ENCODE peak calls at places on chromosomes 12 and 14, in nine cellular contexts. One of them, this sample, is unnamed.

GRCh38 chr14:83994020-83994419 is 1535.9 kb upstream of the FLRT2 start:
- DNase-seq in right lobe of liver: no peak
- DNase-seq in fibroblast of pulmonary artery: peak; percentile 30
- DNase-seq in left ventricle myocardium inferior: no peak
- DNase-seq in RWPE1: no peak
- DNase-seq in adrenal gland: no peak
- DNase-seq in fibroblast of mammary gland: peak; percentile 79
- DNase-seq in IMR-90: peak; percentile 95
- DNase-seq in gastrocnemius medialis: no peak
- DNase-seq in this sample: peak; percentile 56

GRCh38 chr14:88129306-88130056 is 124.5 kb downstream of the GPR65 start:
- DNase-seq in right lobe of liver: no peak
- DNase-seq in fibroblast of pulmonary artery: peak; percentile 93
- DNase-seq in left ventricle myocardium inferior: no peak
- DNase-seq in RWPE1: no peak
- DNase-seq in adrenal gland: peak; percentile 56
- DNase-seq in fibroblast of mammary gland: peak; percentile 97
- DNase-seq in IMR-90: peak; percentile 23
- DNase-seq in gastrocnemius medialis: peak; percentile 7
- DNase-seq in this sample: peak; percentile 43

GRCh38 chr12:14663002-14663401 is 33.4 kb downstream of the GUCY2C start:
- DNase-seq in right lobe of liver: no peak
- DNase-seq in fibroblast of pulmonary artery: no peak
- DNase-seq in left ventricle myocardium inferior: no peak
- DNase-seq in RWPE1: no peak
- DNase-seq in adrenal gland: no peak
- DNase-seq in fibroblast of mammary gland: no peak
- DNase-seq in IMR-90: no peak
- DNase-seq in gastrocnemius medialis: no peak
- DNase-seq in this sample: no peak

GRCh38 chr12:122722347-122722746 is 5.7 kb upstream of the HCAR3 start:
- DNase-seq in right lobe of liver: no peak
- DNase-seq in fibroblast of pulmonary artery: no peak
- DNase-seq in left ventricle myocardium inferior: no peak
- DNase-seq in RWPE1: no peak
- DNase-seq in adrenal gland: no peak
- DNase-seq in fibroblast of mammary gland: no peak
- DNase-seq in IMR-90: no peak
- DNase-seq in gastrocnemius medialis: no peak
- DNase-seq in this sample: no peak

GRCh38 chr12:113909776-113910420 is 56.2 kb downstream of the RBM19 start:
- DNase-seq in right lobe of liver: no peak
- DNase-seq in fibroblast of pulmonary artery: no peak
- DNase-seq in left ventricle myocardium inferior: no peak
- DNase-seq in RWPE1: no peak
- DNase-seq in adrenal gland: no peak
- DNase-seq in fibroblast of mammary gland: no peak
- DNase-seq in IMR-90: no peak
- DNase-seq in gastrocnemius medialis: no peak
- DNase-seq in this sample: no peak

GRCh38 chr14:99143793-99144192 is 128.2 kb downstream of the BCL11B start:
- DNase-seq in right lobe of liver: no peak
- DNase-seq in fibroblast of pulmonary artery: no peak
- DNase-seq in left ventricle myocardium inferior: no peak
- DNase-seq in RWPE1: no peak
- DNase-seq in adrenal gland: no peak
- DNase-seq in fibroblast of mammary gland: no peak
- DNase-seq in IMR-90: no peak
- DNase-seq in gastrocnemius medialis: no peak
- DNase-seq in this sample: no peak

GRCh38 chr14:96722751-96723150 is 74.4 kb upstream of the VRK1 start:
- DNase-seq in right lobe of liver: no peak
- DNase-seq in fibroblast of pulmonary artery: no peak
- DNase-seq in left ventricle myocardium inferior: no peak
- DNase-seq in RWPE1: no peak
- DNase-seq in adrenal gland: no peak
- DNase-seq in fibroblast of mammary gland: no peak
- DNase-seq in IMR-90: no peak
- DNase-seq in gastrocnemius medialis: no peak
- DNase-seq in this sample: no peak

GRCh38 chr12:114499338-114499737 is 93.4 kb upstream of the TBX5 start:
- DNase-seq in right lobe of liver: no peak
- DNase-seq in fibroblast of pulmonary artery: no peak
- DNase-seq in left ventricle myocardium inferior: no peak
- DNase-seq in RWPE1: no peak
- DNase-seq in adrenal gland: no peak
- DNase-seq in fibroblast of mammary gland: peak; percentile 66
- DNase-seq in IMR-90: peak; percentile 74
- DNase-seq in gastrocnemius medialis: no peak
- DNase-seq in this sample: no peak

GRCh38 chr12:1875608-1876007 is 42.8 kb downstream of the CACNA2D4 start:
- DNase-seq in right lobe of liver: no peak
- DNase-seq in fibroblast of pulmonary artery: no peak
- DNase-seq in left ventricle myocardium inferior: no peak
- DNase-seq in RWPE1: no peak
- DNase-seq in adrenal gland: no peak
- DNase-seq in fibroblast of mammary gland: no peak
- DNase-seq in IMR-90: no peak
- DNase-seq in gastrocnemius medialis: no peak
- DNase-seq in this sample: no peak

GRCh38 chr12:121365416-121366062 is 13.3 kb upstream of the ANAPC5 start:
- DNase-seq in right lobe of liver: no peak
- DNase-seq in fibroblast of pulmonary artery: no peak
- DNase-seq in left ventricle myocardium inferior: no peak
- DNase-seq in RWPE1: no peak
- DNase-seq in adrenal gland: no peak
- DNase-seq in fibroblast of mammary gland: no peak
- DNase-seq in IMR-90: peak; percentile 13
- DNase-seq in gastrocnemius medialis: no peak
- DNase-seq in this sample: no peak

GRCh38 chr14:90534091-90534837 is 137.4 kb downstream of the CALM1 start:
- DNase-seq in right lobe of liver: no peak
- DNase-seq in fibroblast of pulmonary artery: peak; percentile 50
- DNase-seq in left ventricle myocardium inferior: no peak
- DNase-seq in RWPE1: no peak
- DNase-seq in adrenal gland: no peak
- DNase-seq in fibroblast of mammary gland: no peak
- DNase-seq in IMR-90: peak; percentile 22
- DNase-seq in gastrocnemius medialis: no peak
- DNase-seq in this sample: no peak

GRCh38 chr14:102571043-102571442 is 21.4 kb upstream of the RCOR1 start:
- DNase-seq in right lobe of liver: no peak
- DNase-seq in fibroblast of pulmonary artery: no peak
- DNase-seq in left ventricle myocardium inferior: no peak
- DNase-seq in RWPE1: no peak
- DNase-seq in adrenal gland: no peak
- DNase-seq in fibroblast of mammary gland: no peak
- DNase-seq in IMR-90: no peak
- DNase-seq in gastrocnemius medialis: no peak
- DNase-seq in this sample: no peak

GRCh38 chr12:22657538-22657937 is 32.6 kb downstream of the ETNK1 start:
- DNase-seq in right lobe of liver: no peak
- DNase-seq in fibroblast of pulmonary artery: peak; percentile 14
- DNase-seq in left ventricle myocardium inferior: no peak
- DNase-seq in RWPE1: no peak
- DNase-seq in adrenal gland: no peak
- DNase-seq in fibroblast of mammary gland: peak; percentile 73
- DNase-seq in IMR-90: peak; percentile 42
- DNase-seq in gastrocnemius medialis: no peak
- DNase-seq in this sample: no peak

GRCh38 chr12:75848533-75848932 is 183.0 kb downstream of the PHLDA1 start:
- DNase-seq in right lobe of liver: no peak
- DNase-seq in fibroblast of pulmonary artery: no peak
- DNase-seq in left ventricle myocardium inferior: no peak
- DNase-seq in RWPE1: no peak
- DNase-seq in adrenal gland: no peak
- DNase-seq in fibroblast of mammary gland: no peak
- DNase-seq in IMR-90: peak; percentile 28
- DNase-seq in gastrocnemius medialis: no peak
- DNase-seq in this sample: no peak

GRCh38 chr14:73239463-73240241 is 2.3 kb downstream of the PAPLN start:
- DNase-seq in right lobe of liver: peak; percentile 57
- DNase-seq in fibroblast of pulmonary artery: peak; percentile 62
- DNase-seq in left ventricle myocardium inferior: peak; percentile 51
- DNase-seq in RWPE1: no peak
- DNase-seq in adrenal gland: peak; percentile 67
- DNase-seq in fibroblast of mammary gland: peak; percentile 68
- DNase-seq in IMR-90: peak; percentile 49
- DNase-seq in gastrocnemius medialis: no peak
- DNase-seq in this sample: no peak

GRCh38 chr12:42469355-42470006 is 120.1 kb downstream of the PRICKLE1 start:
- DNase-seq in right lobe of liver: no peak
- DNase-seq in fibroblast of pulmonary artery: no peak
- DNase-seq in left ventricle myocardium inferior: no peak
- DNase-seq in RWPE1: no peak
- DNase-seq in adrenal gland: no peak
- DNase-seq in fibroblast of mammary gland: no peak
- DNase-seq in IMR-90: no peak
- DNase-seq in gastrocnemius medialis: no peak
- DNase-seq in this sample: no peak

GRCh38 chr12:84272324-84272723 is 640.3 kb downstream of the SLC6A15 start:
- DNase-seq in right lobe of liver: no peak
- DNase-seq in fibroblast of pulmonary artery: peak; percentile 25
- DNase-seq in left ventricle myocardium inferior: no peak
- DNase-seq in RWPE1: no peak
- DNase-seq in adrenal gland: no peak
- DNase-seq in fibroblast of mammary gland: no peak
- DNase-seq in IMR-90: no peak
- DNase-seq in gastrocnemius medialis: no peak
- DNase-seq in this sample: no peak

GRCh38 chr12:106986625-106987389 is at the start of gene MTERF2:
- DNase-seq in right lobe of liver: peak; percentile 96
- DNase-seq in fibroblast of pulmonary artery: peak; percentile 95
- DNase-seq in left ventricle myocardium inferior: peak; percentile 95
- DNase-seq in RWPE1: peak; percentile 98
- DNase-seq in adrenal gland: peak; percentile 95
- DNase-seq in fibroblast of mammary gland: peak; percentile 90
- DNase-seq in IMR-90: peak; percentile 90
- DNase-seq in gastrocnemius medialis: peak; percentile 95
- DNase-seq in this sample: peak; percentile 84
- TF ChIP-seq CTCF in right lobe of liver: no peak
- TF ChIP-seq CTCF in fibroblast of pulmonary artery: no peak
- TF ChIP-seq CTCF in left ventricle myocardium inferior: peak; percentile 12
- TF ChIP-seq CTCF in RWPE1: no peak
- TF ChIP-seq CTCF in adrenal gland: no peak
- TF ChIP-seq CTCF in fibroblast of mammary gland: no peak
- TF ChIP-seq CTCF in IMR-90: no peak
- TF ChIP-seq CTCF in gastrocnemius medialis: no peak
- TF ChIP-seq CTCF in this sample: no peak

DNA sequence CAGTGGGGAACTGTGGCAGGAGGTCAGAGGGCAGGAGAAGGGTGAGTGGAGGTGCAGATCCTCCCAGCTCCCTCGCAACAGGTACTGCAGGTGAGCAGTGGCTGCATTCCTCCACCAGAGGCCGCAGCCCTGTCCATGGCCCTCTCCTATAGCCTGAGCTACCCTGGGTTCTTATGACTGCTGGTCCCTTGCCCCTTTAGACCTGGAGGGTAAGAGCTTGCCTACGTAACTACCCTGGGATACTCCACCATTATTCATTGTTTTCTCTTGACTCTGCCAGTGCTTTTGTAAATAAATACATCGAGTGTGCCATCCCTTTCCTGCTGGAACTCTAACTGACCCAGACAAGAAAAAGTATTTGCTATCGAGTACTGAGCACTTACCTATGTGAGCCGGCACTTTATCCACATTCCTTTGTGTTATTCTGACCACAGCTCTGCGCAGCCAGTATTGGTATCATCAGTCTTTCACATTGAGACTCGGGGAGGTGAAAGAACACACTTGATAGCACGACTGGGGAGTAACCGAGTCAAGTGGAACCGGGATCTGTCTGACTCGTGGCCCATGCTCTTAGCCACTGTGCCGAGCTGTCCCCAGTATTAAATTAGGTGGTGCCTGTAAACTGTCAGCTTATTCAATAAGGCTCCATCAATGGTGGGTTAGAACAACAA is 38.5 kb downstream of the LTBP2 start:
- DNase-seq in right lobe of liver: no peak
- DNase-seq in fibroblast of pulmonary artery: no peak
- DNase-seq in left ventricle myocardium inferior: no peak
- DNase-seq in RWPE1: peak; percentile 50
- DNase-seq in adrenal gland: no peak
- DNase-seq in fibroblast of mammary gland: no peak
- DNase-seq in IMR-90: no peak
- DNase-seq in gastrocnemius medialis: no peak
- DNase-seq in this sample: peak; percentile 34
- TF ChIP-seq CTCF in right lobe of liver: no peak
- TF ChIP-seq CTCF in fibroblast of pulmonary artery: no peak
- TF ChIP-seq CTCF in left ventricle myocardium inferior: no peak
- TF ChIP-seq CTCF in RWPE1: no peak
- TF ChIP-seq CTCF in adrenal gland: no peak
- TF ChIP-seq CTCF in fibroblast of mammary gland: no peak
- TF ChIP-seq CTCF in IMR-90: no peak
- TF ChIP-seq CTCF in gastrocnemius medialis: no peak
- TF ChIP-seq CTCF in this sample: peak; percentile 47

DNA sequence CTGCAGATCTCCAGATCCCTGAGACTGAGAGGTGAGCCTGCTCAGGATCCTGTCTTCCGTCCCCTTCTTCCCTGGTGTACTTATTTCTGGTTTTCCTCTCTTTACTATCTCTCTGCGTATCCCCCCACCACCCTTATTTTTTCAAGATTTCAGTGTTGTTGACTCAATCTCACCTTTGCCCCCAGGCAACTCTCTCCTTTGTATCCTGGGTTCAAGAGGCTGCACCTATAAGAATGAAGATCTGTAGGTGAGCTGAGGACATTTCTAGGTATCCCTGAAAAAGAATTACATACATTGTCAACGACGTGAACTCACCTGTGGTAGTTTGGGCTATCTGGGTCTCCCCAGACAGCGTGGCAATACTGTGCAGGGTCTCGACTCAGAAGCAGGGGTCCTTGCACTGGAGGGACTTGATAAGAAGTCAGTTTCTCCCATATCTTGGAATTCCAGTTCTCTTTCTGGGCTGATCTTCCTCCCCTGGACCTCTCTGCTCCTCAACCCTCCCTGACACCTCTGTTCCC is 659 bp downstream of the CIROP start:
- DNase-seq in right lobe of liver: no peak
- DNase-seq in fibroblast of pulmonary artery: no peak
- DNase-seq in left ventricle myocardium inferior: no peak
- DNase-seq in RWPE1: no peak
- DNase-seq in adrenal gland: no peak
- DNase-seq in fibroblast of mammary gland: no peak
- DNase-seq in IMR-90: no peak
- DNase-seq in gastrocnemius medialis: no peak
- DNase-seq in this sample: no peak
- TF ChIP-seq CTCF in right lobe of liver: no peak
- TF ChIP-seq CTCF in fibroblast of pulmonary artery: no peak
- TF ChIP-seq CTCF in left ventricle myocardium inferior: no peak
- TF ChIP-seq CTCF in RWPE1: no peak
- TF ChIP-seq CTCF in adrenal gland: no peak
- TF ChIP-seq CTCF in fibroblast of mammary gland: no peak
- TF ChIP-seq CTCF in IMR-90: no peak
- TF ChIP-seq CTCF in gastrocnemius medialis: no peak
- TF ChIP-seq CTCF in this sample: no peak

DNA sequence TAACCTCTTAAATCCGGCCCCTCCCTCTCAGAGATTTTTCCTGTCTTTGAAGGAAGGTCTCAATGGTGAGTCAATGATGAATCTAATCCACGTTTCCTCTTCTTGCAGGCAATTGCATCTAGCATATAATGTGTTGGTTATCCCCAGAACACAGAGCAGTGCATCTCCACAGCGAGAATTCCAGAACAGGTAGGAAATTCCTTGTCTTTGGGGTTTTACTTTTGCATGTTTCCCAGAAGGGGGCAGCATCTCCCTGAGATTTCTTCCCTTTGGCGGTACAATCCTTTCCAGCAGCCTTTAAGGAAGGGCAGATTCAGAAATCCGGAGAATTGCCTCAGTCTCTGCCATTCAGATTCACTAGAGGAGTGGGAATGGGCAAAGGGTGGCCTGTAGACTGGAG is 128.0 kb downstream of the KCNA5 start:
- DNase-seq in right lobe of liver: no peak
- DNase-seq in fibroblast of pulmonary artery: peak; percentile 42
- DNase-seq in left ventricle myocardium inferior: no peak
- DNase-seq in RWPE1: no peak
- DNase-seq in adrenal gland: peak; percentile 5
- DNase-seq in fibroblast of mammary gland: peak; percentile 28
- DNase-seq in IMR-90: peak; percentile 77
- DNase-seq in gastrocnemius medialis: no peak
- DNase-seq in this sample: peak; percentile 66
- TF ChIP-seq CTCF in right lobe of liver: peak; percentile 43
- TF ChIP-seq CTCF in fibroblast of pulmonary artery: peak; percentile 62
- TF ChIP-seq CTCF in left ventricle myocardium inferior: peak; percentile 67
- TF ChIP-seq CTCF in RWPE1: no peak
- TF ChIP-seq CTCF in adrenal gland: peak; percentile 41
- TF ChIP-seq CTCF in fibroblast of mammary gland: peak; percentile 47
- TF ChIP-seq CTCF in IMR-90: peak; percentile 82
- TF ChIP-seq CTCF in gastrocnemius medialis: peak; percentile 50
- TF ChIP-seq CTCF in this sample: peak; percentile 82

This sample was measured in foreskin keratinocyte.